ENCODE peak calls at places on chromosome 11, in five cellular contexts. C, R, P, W and V are unnamed samples.

GRCh38 chr11:10742460-10743208 is 8.4 kb upstream of the CTR9 start:
- ATAC-seq in C (peak), R (no peak), P (peak), W (peak), V (no peak)

GRCh38 chr11:78535920-78536319 is 38.7 kb downstream of the NARS2 start:
- ATAC-seq in C (no peak), R (no peak), P (no peak), W (no peak), V (no peak)

GRCh38 chr11:56151376-56151775 is 8.7 kb downstream of the OR8K5 start:
- ATAC-seq in C (no peak), R (no peak), P (no peak), W (no peak), V (no peak)

GRCh38 chr11:3888876-3889275 is 33.4 kb downstream of the STIM1 start:
- ATAC-seq in C (no peak), R (no peak), P (no peak), W (no peak), V (no peak)

GRCh38 chr11:65827774-65828156 is 6.0 kb upstream of the SNX32 start:
- ATAC-seq in C (no peak), R (no peak), P (no peak), W (peak), V (no peak)

GRCh38 chr11:34630544-34630943 is 9.7 kb downstream of the EHF start:
- ATAC-seq in C (no peak), R (no peak), P (no peak), W (no peak), V (peak)

GRCh38 chr11:132962026-132962425 is 570.3 kb downstream of the OPCML start:
- ATAC-seq in C (no peak), R (no peak), P (no peak), W (no peak), V (no peak)

GRCh38 chr11:91394073-91394717 is 830.4 kb upstream of the FAT3 start:
- ATAC-seq in C (no peak), R (no peak), P (no peak), W (no peak), V (no peak)

GRCh38 chr11:64181506-64182411 is 4.2 kb upstream of the STIP1 start:
- ATAC-seq in C (peak), R (no peak), P (no peak), W (no peak), V (peak)

GRCh38 chr11:120188371-120188770 is 22.5 kb upstream of the OAF start:
- ATAC-seq in C (no peak), R (no peak), P (no peak), W (no peak), V (no peak)

GRCh38 chr11:75996523-75997272 is 181.7 kb downstream of the UVRAG start:
- ATAC-seq in C (no peak), R (no peak), P (no peak), W (no peak), V (no peak)

GRCh38 chr11:11396290-11397042 is 43.4 kb upstream of the CSNK2A3 start:
- ATAC-seq in C (no peak), R (no peak), P (no peak), W (no peak), V (peak)

GRCh38 chr11:61186504-61186903 is 16.8 kb upstream of the PGA3 start:
- ATAC-seq in C (no peak), R (no peak), P (no peak), W (no peak), V (no peak)

GRCh38 chr11:65615950-65616574 is 486 bp downstream of the PCNX3 start:
- ATAC-seq in C (peak), R (no peak), P (peak), W (no peak), V (peak)

GRCh38 chr11:119101759-119102423 is at the start of gene DPAGT1:
- ATAC-seq in C (peak), R (peak), P (peak), W (peak), V (peak)

GRCh38 chr11:65047581-65048422 is 6.8 kb downstream of the SAC3D1 start:
- ATAC-seq in C (no peak), R (peak), P (peak), W (peak), V (peak)